ENCODE peak calls at places on chromosomes 16 and 17, in four cellular contexts. H is colonic mucosa; F is CD8-positive, alpha-beta memory T cell; P is tibial nerve. N is an unnamed sample.
A peak's percentile ranks its signal among the peaks of the same experiment; 100 is the strongest.

GRCh38 chr16:15654591-15654990 is 4.5 kb downstream of the NDE1 start:
- DNase-seq in H (no peak), F (no peak), P (no peak), N (no peak)

GRCh38 chr16:49839462-49839825 is 16.5 kb downstream of the ZNF423 start:
- DNase-seq in H (no peak), F (no peak), P (no peak), N (no peak)

GRCh38 chr17:77385750-77386501 is 245.2 kb downstream of the SEC14L1 start:
- DNase-seq in H (no peak), F (no peak), P (no peak), N (no peak)

GRCh38 chr17:64369007-64369893 is 21.4 kb downstream of the PECAM1 start:
- DNase-seq in H (no peak), F (no peak), P (no peak), N (no peak)

GRCh38 chr16:29909398-29909797 is 9.1 kb downstream of the ASPHD1 start:
- DNase-seq in H (no peak), F (no peak), P (no peak), N (no peak)

GRCh38 chr17:12522336-12522735 is 143.4 kb upstream of the MYOCD start:
- DNase-seq in H (no peak), F (no peak), P (no peak), N (no peak)

GRCh38 chr16:46690281-46691178 is 1.1 kb downstream of the ORC6 start:
- DNase-seq in H (peak; percentile 27), F (no peak), P (no peak), N (no peak)

GRCh38 chr16:66692341-66692740 is 4.2 kb downstream of the CMTM4 start:
- DNase-seq in H (no peak), F (no peak), P (no peak), N (no peak)

GRCh38 chr16:87465306-87465705 is 27.5 kb downstream of the ZCCHC14 start:
- DNase-seq in H (peak; percentile 75), F (no peak), P (peak; percentile 87), N (no peak)

GRCh38 chr17:72187544-72187943 is 66.7 kb downstream of the SOX9 start:
- DNase-seq in H (peak; percentile 60), F (no peak), P (peak; percentile 56), N (no peak)

GRCh38 chr17:31724026-31724425 is 135.0 kb downstream of the COPRS start:
- DNase-seq in H (no peak), F (no peak), P (no peak), N (no peak)

GRCh38 chr16:54028013-54028412 is 258.6 kb downstream of the IRX3 start:
- DNase-seq in H (no peak), F (no peak), P (no peak), N (no peak)
- H3K27ac ChIP-seq in H (no peak overlapping the region), F (no peak overlapping the region), P (no peak overlapping the region), N (no peak overlapping the region)

GRCh38 chr16:54153240-54153934 is 133.2 kb downstream of the IRX3 start:
- DNase-seq in H (no peak), F (no peak), P (no peak), N (no peak)

GRCh38 chr16:54156349-54156748 is 130.2 kb downstream of the IRX3 start:
- DNase-seq in H (no peak), F (no peak), P (no peak), N (no peak)

GRCh38 chr16:54148974-54149373 is 137.6 kb downstream of the IRX3 start:
- DNase-seq in H (no peak), F (no peak), P (no peak), N (no peak)

GRCh38 chr16:54150861-54151260 is 135.7 kb downstream of the IRX3 start:
- DNase-seq in H (no peak), F (no peak), P (no peak), N (no peak)

GRCh38 chr16:54152362-54153239 is 134.0 kb downstream of the IRX3 start:
- DNase-seq in H (no peak), F (no peak), P (no peak), N (no peak)
- H3K4me3 ChIP-seq in H (no peak overlapping the region), F (no peak overlapping the region), P (no peak overlapping the region), N (no peak overlapping the region)

GRCh38 chr16:10922328-10923145 is 19.7 kb downstream of the DEXI start:
- DNase-seq in H (no peak), F (no peak), P (peak; percentile 30), N (peak; percentile 21)

GRCh38 chr16:10923650-10924214 is 18.5 kb downstream of the DEXI start:
- DNase-seq in H (no peak), F (no peak), P (no peak), N (peak; percentile 69)

GRCh38 chr16:10920726-10921427 is 21.4 kb downstream of the DEXI start:
- DNase-seq in H (no peak), F (no peak), P (no peak), N (no peak)

GRCh38 chr16:10923146-10923649 is 19.1 kb downstream of the DEXI start:
- DNase-seq in H (no peak), F (no peak), P (no peak), N (no peak)

GRCh38 chr16:10921536-10922327 is 20.5 kb downstream of the DEXI start:
- DNase-seq in H (no peak), F (no peak), P (peak; percentile 38), N (no peak)
- H3K27ac ChIP-seq in H (no peak overlapping the region), F (no peak overlapping the region), P (no peak overlapping the region), N (no peak overlapping the region)

GRCh38 chr17:76140661-76141211 is 309 bp downstream of the FOXJ1 start:
- DNase-seq in H (no peak), F (no peak), P (no peak), N (no peak)
- H3K4me3 ChIP-seq in H (peak overlapping the region; percentile 49), F (peak overlapping the region; percentile 66), P (peak overlapping the region; percentile 27), N (peak overlapping the region; percentile 51)